ENCODE peak calls at places on chromosome 2, in four cellular contexts. One of them, this sample, is unnamed.
A peak's percentile ranks its signal among the peaks of the same experiment; 100 is the strongest.

GRCh38 chr2:26457695-26458364 is 20.1 kb downstream of the OTOF start:
- DNase-seq in AG10803: no peak
- DNase-seq in astrocyte of the spinal cord: peak; percentile 25
- DNase-seq in GM13976: no peak
- DNase-seq in this sample: no peak

GRCh38 chr2:238425505-238425978 is 1.2 kb upstream of the ASB1 start:
- DNase-seq in GM13976: no peak
- DNase-seq in astrocyte of the spinal cord: no peak
- DNase-seq in AG10803: no peak
- DNase-seq in this sample: no peak

GRCh38 chr2:28639836-28640235 is 111.8 kb upstream of the PPP1CB start:
- DNase-seq in AG10803: no peak
- DNase-seq in astrocyte of the spinal cord: peak; percentile 49
- DNase-seq in GM13976: peak; percentile 43
- DNase-seq in this sample: no peak

GRCh38 chr2:239109041-239109915 is 261.4 kb downstream of the TWIST2 start:
- DNase-seq in GM13976: no peak
- DNase-seq in AG10803: peak; percentile 28
- DNase-seq in astrocyte of the spinal cord: no peak
- DNase-seq in this sample: no peak

GRCh38 chr2:144194331-144195071 is 325.4 kb downstream of the ZEB2 start:
- DNase-seq in AG10803: peak; percentile 53
- DNase-seq in astrocyte of the spinal cord: no peak
- DNase-seq in GM13976: peak; percentile 10
- DNase-seq in this sample: no peak

GRCh38 chr2:41965886-41966285 is 81.9 kb upstream of the PKDCC start:
- DNase-seq in GM13976: no peak
- DNase-seq in astrocyte of the spinal cord: peak; percentile 52
- DNase-seq in AG10803: peak; percentile 85
- DNase-seq in this sample: no peak

GRCh38 chr2:58762176-58762781 is 521.2 kb upstream of the FANCL start:
- DNase-seq in GM13976: no peak
- DNase-seq in AG10803: peak; percentile 68
- DNase-seq in astrocyte of the spinal cord: peak; percentile 77
- DNase-seq in this sample: peak; percentile 74

GRCh38 chr2:108414256-108414876 is 34.6 kb upstream of the GCC2 start:
- DNase-seq in astrocyte of the spinal cord: no peak
- DNase-seq in AG10803: no peak
- DNase-seq in GM13976: no peak
- DNase-seq in this sample: no peak

GRCh38 chr2:164826293-164827243 is 15.1 kb downstream of the COBLL1 start:
- DNase-seq in GM13976: no peak
- DNase-seq in astrocyte of the spinal cord: peak; percentile 69
- DNase-seq in AG10803: peak; percentile 73
- DNase-seq in this sample: no peak

GRCh38 chr2:137192366-137193315 is 427.3 kb downstream of the THSD7B start:
- DNase-seq in AG10803: peak; percentile 14
- DNase-seq in astrocyte of the spinal cord: peak; percentile 38
- DNase-seq in GM13976: no peak
- DNase-seq in this sample: no peak

GRCh38 chr2:71181316-71181715 is 45.6 kb downstream of the PAIP2B start:
- DNase-seq in astrocyte of the spinal cord: no peak
- DNase-seq in AG10803: no peak
- DNase-seq in GM13976: no peak
- DNase-seq in this sample: no peak

GRCh38 chr2:238238766-238239551 is 879 bp downstream of the HES6 start:
- DNase-seq in AG10803: no peak
- DNase-seq in astrocyte of the spinal cord: no peak
- DNase-seq in GM13976: no peak
- DNase-seq in this sample: peak; percentile 65

GRCh38 chr2:158580760-158581159 is 124.0 kb downstream of the PKP4 start:
- DNase-seq in AG10803: no peak
- DNase-seq in astrocyte of the spinal cord: no peak
- DNase-seq in GM13976: no peak
- DNase-seq in this sample: no peak

GRCh38 chr2:216572582-216573578 is 60.3 kb upstream of the IGFBP2 start:
- DNase-seq in AG10803: peak; percentile 68
- DNase-seq in astrocyte of the spinal cord: peak; percentile 56
- DNase-seq in GM13976: no peak
- DNase-seq in this sample: no peak

GRCh38 chr2:68263632-68264031 is 11.3 kb upstream of the PPP3R1 start:
- DNase-seq in astrocyte of the spinal cord: no peak
- DNase-seq in GM13976: no peak
- DNase-seq in AG10803: no peak
- DNase-seq in this sample: no peak

GRCh38 chr2:2159336-2159735 is 171.7 kb downstream of the MYT1L start:
- DNase-seq in AG10803: no peak
- DNase-seq in astrocyte of the spinal cord: no peak
- DNase-seq in GM13976: no peak
- DNase-seq in this sample: no peak

GRCh38 chr2:136116813-136117390 is 1.0 kb downstream of the CXCR4 start:
- DNase-seq in AG10803: no peak
- DNase-seq in GM13976: peak; percentile 85
- DNase-seq in astrocyte of the spinal cord: no peak
- DNase-seq in this sample: peak; percentile 45

GRCh38 chr2:85181093-85181685 is 48.0 kb downstream of the TCF7L1 start:
- DNase-seq in astrocyte of the spinal cord: no peak
- DNase-seq in AG10803: peak; percentile 29
- DNase-seq in GM13976: no peak
- DNase-seq in this sample: no peak
- TF ChIP-seq CTCF in astrocyte of the spinal cord: peak; percentile 17
- TF ChIP-seq CTCF in AG10803: no peak
- TF ChIP-seq CTCF in GM13976: no peak
- TF ChIP-seq CTCF in this sample: no peak

DNA sequence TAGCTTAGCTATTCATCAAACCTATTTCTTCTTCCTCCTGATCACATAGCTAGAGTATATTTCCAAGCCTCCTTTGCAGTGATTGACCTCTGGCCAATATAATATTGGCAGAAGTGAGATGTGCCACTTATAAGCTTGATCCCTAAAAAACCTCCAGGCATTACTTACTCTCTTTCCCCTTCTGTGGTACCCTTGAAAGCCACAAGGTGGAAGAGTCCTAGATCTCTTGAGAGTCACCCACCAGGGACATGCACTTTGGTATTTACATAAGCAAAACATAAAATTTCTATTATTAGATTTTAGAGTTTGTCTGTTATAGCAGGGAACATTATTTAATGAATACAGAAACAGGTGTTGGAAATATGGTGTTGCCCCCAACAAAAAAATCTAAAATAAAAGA is 112.0 kb downstream of the EXOC6B start:
- DNase-seq in AG10803: no peak
- DNase-seq in GM13976: no peak
- DNase-seq in astrocyte of the spinal cord: no peak
- DNase-seq in this sample: no peak
- TF ChIP-seq CTCF in AG10803: no peak
- TF ChIP-seq CTCF in GM13976: no peak
- TF ChIP-seq CTCF in astrocyte of the spinal cord: no peak
- TF ChIP-seq CTCF in this sample: no peak

GRCh38 chr2:182666674-182667320 is 49.3 kb upstream of the DNAJC10 start:
- DNase-seq in AG10803: peak; percentile 10
- DNase-seq in astrocyte of the spinal cord: peak; percentile 37
- DNase-seq in GM13976: peak; percentile 31
- DNase-seq in this sample: no peak
- TF ChIP-seq CTCF in AG10803: peak; percentile 53
- TF ChIP-seq CTCF in astrocyte of the spinal cord: peak; percentile 60
- TF ChIP-seq CTCF in GM13976: no peak
- TF ChIP-seq CTCF in this sample: peak; percentile 76

DNA sequence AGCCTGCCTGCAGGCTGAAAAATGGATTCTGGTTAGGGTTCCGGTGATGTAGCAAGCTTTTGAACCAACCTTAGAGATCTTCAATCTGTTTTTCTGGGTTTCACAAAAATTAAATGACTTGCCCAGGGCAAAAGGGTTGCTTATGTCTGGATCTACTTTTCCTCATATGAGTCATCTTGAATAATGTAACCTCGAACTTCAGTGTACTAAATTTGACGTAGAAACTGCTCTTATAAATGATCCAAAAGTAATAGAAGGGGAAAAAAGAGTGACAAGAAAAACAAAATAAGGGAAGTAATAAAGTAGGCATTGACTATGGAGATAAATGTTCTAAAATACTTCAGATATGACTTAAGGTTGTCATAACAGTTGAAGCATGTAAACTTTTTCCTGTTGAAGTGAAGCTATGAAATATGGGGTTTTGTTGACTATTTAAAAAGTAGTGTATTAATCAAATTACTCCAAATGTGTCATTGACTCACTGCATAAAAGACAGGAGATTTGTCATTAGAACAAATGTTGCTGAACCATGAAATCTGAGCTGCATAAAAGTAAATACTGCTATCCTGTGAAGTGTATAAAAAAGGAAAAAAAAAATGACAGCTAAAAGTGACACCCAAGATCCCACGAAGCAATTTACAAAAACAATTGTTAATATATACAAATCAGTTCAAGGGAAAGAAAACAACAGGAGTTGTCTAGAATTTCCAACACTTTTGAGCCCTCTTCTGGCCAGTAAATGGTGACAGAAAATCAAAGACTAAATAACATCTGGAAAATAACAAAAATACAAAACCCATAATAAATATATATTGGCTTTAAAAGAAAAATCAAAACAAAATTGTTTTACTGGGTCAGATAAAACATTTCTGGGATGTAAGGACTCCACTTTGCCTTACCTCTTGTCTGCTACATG is 103.6 kb upstream of the SERPINE2 start:
- DNase-seq in AG10803: peak; percentile 81
- DNase-seq in astrocyte of the spinal cord: peak; percentile 85
- DNase-seq in GM13976: no peak
- DNase-seq in this sample: no peak
- TF ChIP-seq CTCF in AG10803: peak; percentile 37
- TF ChIP-seq CTCF in astrocyte of the spinal cord: no peak
- TF ChIP-seq CTCF in GM13976: no peak
- TF ChIP-seq CTCF in this sample: no peak

DNA sequence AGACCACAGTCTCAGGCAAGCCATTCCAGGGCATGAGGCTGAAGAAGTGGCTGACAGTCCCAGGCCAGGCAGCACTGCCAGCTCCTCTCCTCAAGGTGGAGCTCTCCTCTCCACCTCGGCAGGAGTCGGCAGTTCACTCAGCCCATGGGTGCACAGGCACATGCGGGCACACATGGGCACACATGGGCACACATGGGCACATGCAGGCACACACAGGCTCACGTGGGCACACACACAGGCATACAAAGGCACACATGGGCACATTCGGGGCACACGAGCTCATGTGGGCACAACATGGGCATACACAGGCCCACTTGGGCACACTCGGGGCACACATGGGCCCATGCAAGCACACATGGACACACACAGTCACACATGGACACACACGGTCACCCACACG is 65.3 kb upstream of the TAF1B start:
- DNase-seq in astrocyte of the spinal cord: no peak
- DNase-seq in AG10803: no peak
- DNase-seq in GM13976: no peak
- DNase-seq in this sample: peak; percentile 45
- TF ChIP-seq CTCF in astrocyte of the spinal cord: peak; percentile 55
- TF ChIP-seq CTCF in AG10803: peak; percentile 37
- TF ChIP-seq CTCF in GM13976: peak; percentile 28
- TF ChIP-seq CTCF in this sample: peak; percentile 29

DNA sequence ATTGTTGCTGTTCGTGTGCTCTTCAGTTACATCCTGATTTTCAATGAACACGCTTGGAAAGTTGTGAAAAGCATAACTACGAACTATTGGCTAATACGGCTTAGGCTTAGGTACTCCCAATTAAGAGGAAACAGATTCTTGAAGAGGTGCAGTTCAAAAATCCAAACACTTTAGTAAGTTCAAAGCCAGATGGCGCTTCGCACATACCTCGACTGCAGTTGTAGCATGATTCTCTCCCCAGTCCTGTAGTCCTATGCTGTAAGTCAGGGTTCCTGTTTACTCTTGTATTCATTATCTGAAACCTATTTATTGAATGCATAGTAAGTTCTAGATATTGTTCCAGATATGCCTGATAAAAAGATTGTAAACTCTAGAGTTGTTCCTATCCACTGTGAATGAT is 165.2 kb downstream of the TRIB2 start:
- DNase-seq in astrocyte of the spinal cord: no peak
- DNase-seq in GM13976: no peak
- DNase-seq in AG10803: no peak
- DNase-seq in this sample: no peak
- TF ChIP-seq CTCF in astrocyte of the spinal cord: no peak
- TF ChIP-seq CTCF in GM13976: no peak
- TF ChIP-seq CTCF in AG10803: no peak
- TF ChIP-seq CTCF in this sample: no peak

GRCh38 chr2:161961046-161961445 is 113.0 kb downstream of the DPP4 start:
- DNase-seq in AG10803: no peak
- DNase-seq in astrocyte of the spinal cord: no peak
- DNase-seq in GM13976: no peak
- DNase-seq in this sample: no peak

GRCh38 chr2:161965994-161966393 is 108.0 kb downstream of the DPP4 start:
- DNase-seq in AG10803: peak; percentile 30
- DNase-seq in GM13976: no peak
- DNase-seq in astrocyte of the spinal cord: peak; percentile 9
- DNase-seq in this sample: no peak

GRCh38 chr2:161964070-161964645 is 109.9 kb downstream of the DPP4 start:
- DNase-seq in AG10803: no peak
- DNase-seq in GM13976: no peak
- DNase-seq in astrocyte of the spinal cord: no peak
- DNase-seq in this sample: no peak
- TF ChIP-seq CTCF in AG10803: no peak
- TF ChIP-seq CTCF in GM13976: no peak
- TF ChIP-seq CTCF in astrocyte of the spinal cord: no peak
- TF ChIP-seq CTCF in this sample: no peak

DNA sequence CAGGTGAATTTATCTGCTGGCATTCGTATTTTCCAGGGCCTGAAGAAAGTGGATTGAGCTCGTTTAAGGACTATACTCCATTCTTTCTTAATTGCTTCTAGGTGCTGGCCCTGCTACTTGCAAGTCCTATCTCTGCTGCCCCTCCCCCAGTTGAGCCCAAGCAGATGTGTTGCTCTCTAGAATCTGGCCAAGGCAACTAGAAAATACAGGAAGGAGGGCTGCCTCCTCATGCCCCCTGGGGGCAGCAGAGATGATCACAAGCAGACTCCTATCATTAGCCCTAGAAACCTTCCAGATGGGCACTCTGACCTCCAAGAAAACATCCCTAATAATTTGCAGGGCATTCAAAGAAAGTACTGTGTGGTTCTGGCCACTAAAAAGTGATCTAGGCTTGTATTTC is 72.5 kb upstream of the CYP26B1 start:
- DNase-seq in GM13976: no peak
- DNase-seq in AG10803: no peak
- DNase-seq in astrocyte of the spinal cord: no peak
- DNase-seq in this sample: peak; percentile 65
- TF ChIP-seq CTCF in GM13976: no peak
- TF ChIP-seq CTCF in AG10803: no peak
- TF ChIP-seq CTCF in astrocyte of the spinal cord: peak; percentile 26
- TF ChIP-seq CTCF in this sample: peak; percentile 67